ENCODE peak calls at places on chromosomes 6 and 20, in eight cellular contexts. J is lung; P is cardiac muscle cell; W is fibroblast of lung; L is right lobe of liver; Y is pancreas; C is psoas muscle; X is CD4-positive, CD25-positive, alpha-beta regulatory T cell. H is an unnamed sample.

GRCh38 chr20:16017656-16018055 is 555.6 kb downstream of the KIF16B start:
- DNase-seq in X (no peak), C (no peak), W (no peak), P (no peak), L (no peak), Y (no peak), J (no peak), H (no peak)

GRCh38 chr20:47346172-47346571 is 10.3 kb downstream of the ZMYND8 start:
- DNase-seq in J (no peak), X (no peak), W (no peak), C (no peak), Y (no peak), L (peak; percentile 24), P (no peak), H (no peak)

GRCh38 chr6:122530440-122531046 is 58.9 kb upstream of the SERINC1 start:
- DNase-seq in P (peak; percentile 71), L (no peak), C (no peak), Y (no peak), W (peak; percentile 45), X (peak; percentile 34), J (peak; percentile 50), H (no peak)

GRCh38 chr20:6708010-6708409 is 59.5 kb upstream of the BMP2 start:
- DNase-seq in X (no peak), Y (peak; percentile 61), C (peak; percentile 55), L (peak; percentile 73), J (peak; percentile 77), W (peak; percentile 89), P (peak; percentile 68), H (no peak)

GRCh38 chr20:62350098-62350628 is 16.9 kb downstream of the LAMA5 start:
- DNase-seq in P (no peak), L (no peak), X (no peak), C (peak; percentile 44), J (peak; percentile 72), W (peak; percentile 47), Y (peak; percentile 48), H (no peak)

GRCh38 chr6:223763-224162 is 68.5 kb upstream of the DUSP22 start:
- DNase-seq in X (no peak), L (no peak), Y (no peak), C (no peak), J (no peak), W (peak; percentile 28), P (no peak), H (no peak)

GRCh38 chr20:20685635-20686034 is 26.8 kb downstream of the RALGAPA2 start:
- DNase-seq in W (no peak), P (no peak), J (no peak), X (no peak), Y (no peak), L (no peak), C (no peak), H (no peak)

GRCh38 chr20:56440346-56441007 is 27.9 kb upstream of the RTF2 start:
- DNase-seq in P (no peak), Y (no peak), J (no peak), W (peak; percentile 40), C (no peak), L (no peak), X (no peak), H (no peak)

GRCh38 chr6:149045404-149045803 is 272.1 kb upstream of the TAB2 start:
- DNase-seq in W (no peak), C (no peak), X (no peak), J (no peak), P (no peak), L (no peak), Y (no peak), H (no peak)

GRCh38 chr6:71471718-71472117 is 183.1 kb downstream of the OGFRL1 start:
- DNase-seq in X (no peak), Y (no peak), L (no peak), J (no peak), W (no peak), C (no peak), P (no peak), H (no peak)

GRCh38 chr6:108541843-108542795 is 18.6 kb upstream of the FOXO3 start:
- DNase-seq in X (peak; percentile 58), J (peak; percentile 75), L (peak; percentile 64), P (peak; percentile 91), C (peak; percentile 83), W (peak; percentile 72), Y (peak; percentile 59), H (peak; percentile 55)

GRCh38 chr20:59525500-59526241 is 78.7 kb upstream of the PHACTR3 start:
- DNase-seq in Y (peak; percentile 57), P (peak; percentile 61), L (peak; percentile 64), W (peak; percentile 12), J (peak; percentile 55), C (peak; percentile 64), X (no peak), H (no peak)

GRCh38 chr6:125952764-125953501 is 3.6 kb upstream of the HINT3 start:
- DNase-seq in L (no peak), C (no peak), W (peak; percentile 14), P (no peak), X (no peak), J (no peak), Y (no peak), H (no peak)

GRCh38 chr6:52403086-52403485 is 17.1 kb upstream of the EFHC1 start:
- DNase-seq in Y (no peak), X (no peak), C (no peak), J (no peak), W (no peak), P (no peak), L (no peak), H (no peak)

GRCh38 chr6:13334953-13335352 is 6.6 kb upstream of the TBC1D7 start:
- DNase-seq in C (no peak), W (peak; percentile 57), L (no peak), J (no peak), Y (no peak), X (no peak), P (peak; percentile 76), H (no peak)

GRCh38 chr6:131966443-131966842 is 15.3 kb upstream of the CCN2 start:
- DNase-seq in C (no peak), L (no peak), Y (no peak), J (peak; percentile 48), X (no peak), W (peak; percentile 91), P (peak; percentile 65), H (no peak)

GRCh38 chr6:164087870-164088269 is 673.4 kb downstream of the QKI start:
- DNase-seq in Y (no peak), C (no peak), X (no peak), P (no peak), L (no peak), J (no peak), W (no peak), H (no peak)

GRCh38 chr6:164086326-164086887 is 671.9 kb downstream of the QKI start:
- DNase-seq in C (no peak), L (no peak), Y (no peak), X (no peak), P (no peak), W (no peak), J (no peak), H (no peak)

GRCh38 chr6:164085086-164085485 is 670.6 kb downstream of the QKI start:
- DNase-seq in P (no peak), Y (no peak), J (no peak), C (peak; percentile 56), W (no peak), L (no peak), X (no peak), H (peak; percentile 76)

DNA sequence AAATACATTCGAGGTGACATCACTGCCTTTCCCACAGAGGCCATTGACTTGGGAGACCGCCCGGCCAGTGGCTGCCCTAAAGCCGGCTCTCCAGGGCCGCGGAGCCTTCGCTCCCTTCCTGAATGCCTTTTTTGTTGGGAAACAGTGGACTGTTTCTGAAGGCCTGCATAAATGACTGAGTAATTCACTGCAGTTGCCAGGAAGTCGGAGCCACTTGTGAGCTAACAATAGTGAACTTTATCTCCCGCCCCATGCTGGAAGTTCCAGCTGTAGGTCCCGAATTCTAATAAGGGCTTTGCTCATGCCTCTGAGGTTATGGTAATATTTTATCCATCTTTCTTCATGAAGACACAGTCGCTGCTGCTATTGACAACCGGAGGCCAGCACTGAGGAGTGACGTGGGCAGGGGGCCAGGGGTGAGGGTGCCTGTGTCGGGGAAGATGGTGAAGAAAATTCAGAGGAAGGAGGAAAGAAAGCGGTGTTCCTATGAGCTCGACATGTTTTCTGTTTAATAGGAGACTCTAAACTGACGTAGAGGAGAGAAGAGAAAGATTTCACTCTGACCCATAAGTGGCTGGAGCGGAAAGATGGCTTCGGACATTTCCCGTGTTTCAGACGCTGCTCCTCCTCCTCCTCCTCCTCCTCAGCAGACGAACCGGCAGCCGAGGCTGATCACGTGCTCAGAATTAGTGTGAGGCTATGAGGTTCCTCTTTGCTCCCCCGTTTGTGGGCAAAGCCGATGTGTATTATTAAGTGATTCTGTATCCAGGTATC is 671.2 kb downstream of the QKI start:
- DNase-seq in Y (no peak), W (peak; percentile 98), P (peak; percentile 96), X (no peak), C (peak; percentile 88), J (no peak), L (no peak), H (peak; percentile 91)
- H3K27ac ChIP-seq in Y (peak overlapping the region; percentile 73), W (peak overlapping the region; percentile 54), P (no peak overlapping the region), X (no peak overlapping the region), C (peak overlapping the region; percentile 74), J (peak overlapping the region; percentile 43), L (peak overlapping the region; percentile 11), H (peak overlapping the region; percentile 80)

GRCh38 chr20:14336667-14337066 is 745 bp downstream of the FLRT3 start:
- DNase-seq in C (no peak), L (no peak), W (peak; percentile 18), Y (no peak), J (no peak), X (no peak), P (peak; percentile 2), H (no peak)
- H3K27ac ChIP-seq in C (peak overlapping the region; percentile 33), L (peak overlapping the region; percentile 78), W (peak overlapping the region; percentile 53), Y (peak overlapping the region; percentile 63), J (peak overlapping the region; percentile 90), X (no peak overlapping the region), P (peak overlapping the region; percentile 84), H (peak overlapping the region; percentile 14)

DNA sequence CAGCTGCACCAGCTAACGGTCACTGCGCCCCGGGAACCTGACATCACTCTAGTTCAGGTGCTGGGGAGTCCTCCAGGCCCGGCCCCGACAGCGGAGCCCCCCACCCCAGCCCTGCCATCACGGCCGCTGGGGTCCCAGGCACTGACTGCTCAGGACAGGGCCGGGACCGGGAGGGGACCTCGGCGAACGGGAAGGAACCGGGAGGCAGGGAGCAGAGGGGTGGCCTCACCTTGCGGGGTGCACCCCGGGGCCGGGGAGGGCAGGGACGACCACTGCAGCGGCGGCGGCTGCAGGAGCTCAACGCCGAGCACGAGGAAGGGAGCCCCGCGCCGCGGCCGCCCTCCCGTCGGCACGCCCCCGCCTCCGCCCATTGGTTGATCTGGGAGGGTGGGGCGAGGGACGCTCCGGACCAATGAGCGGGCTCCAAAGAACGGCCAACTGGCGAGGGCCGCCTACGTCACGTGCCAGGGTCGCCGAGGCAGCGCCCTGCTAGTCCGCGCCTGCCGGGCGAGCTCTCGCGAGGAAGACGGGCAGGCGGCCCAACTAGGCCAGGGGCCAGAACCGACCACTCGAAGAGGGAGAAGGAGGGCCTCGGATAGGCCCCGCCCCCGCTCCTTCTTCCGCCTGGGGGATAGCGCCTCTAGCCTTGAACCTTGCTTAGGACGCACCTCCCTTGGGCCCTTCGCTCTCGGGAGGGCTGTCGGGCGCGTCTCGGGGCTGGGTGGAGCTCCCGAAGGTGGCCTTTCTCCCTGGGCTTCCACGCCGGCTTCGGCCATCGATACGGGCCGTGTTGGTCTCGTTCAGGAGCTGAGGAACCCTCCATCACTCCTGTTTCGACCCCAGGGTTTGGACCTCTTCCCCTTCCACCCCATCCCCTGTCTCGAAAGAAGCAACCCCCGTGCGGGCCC is at the start of gene ADISSP:
- DNase-seq in Y (peak; percentile 99), J (peak; percentile 99), X (peak; percentile 96), W (peak; percentile 96), C (peak; percentile 100), P (peak; percentile 99), L (peak; percentile 100), H (peak; percentile 96)
- H3K27ac ChIP-seq in Y (peak within 1 kb of the TSS; percentile 79), J (peak within 1 kb of the TSS; percentile 95), X (peak within 1 kb of the TSS; percentile 99), W (peak within 1 kb of the TSS; percentile 98), C (peak within 1 kb of the TSS; percentile 84), P (peak within 1 kb of the TSS; percentile 69), L (peak within 1 kb of the TSS; percentile 56), H (peak within 1 kb of the TSS; percentile 94)

GRCh38 chr6:158257781-158258180 is 54.5 kb upstream of the TULP4 start:
- DNase-seq in L (no peak), P (no peak), C (no peak), X (no peak), J (no peak), W (no peak), Y (no peak), H (no peak)
- H3K27ac ChIP-seq in L (no peak overlapping the region), P (no peak overlapping the region), C (peak overlapping the region; percentile 71), X (no peak overlapping the region), J (no peak overlapping the region), W (no peak overlapping the region), Y (no peak overlapping the region), H (no peak overlapping the region)

H was measured in substantia nigra.